ENCODE peak calls at places on chromosomes 6 and 20, in seven cellular contexts. One of them, this sample, is unnamed.

GRCh38 chr6:135941275-135941674 is 89.8 kb downstream of the PDE7B start:
- DNase-seq in GM18507: no peak
- DNase-seq in HuH-7.5: no peak
- DNase-seq in left ventricle myocardium inferior: no peak
- DNase-seq in Calu3: no peak
- DNase-seq in PC-3: peak
- DNase-seq in HAP-1: no peak
- DNase-seq in this sample: peak

GRCh38 chr6:10763006-10763405 is 15.4 kb downstream of the TMEM14B start:
- DNase-seq in left ventricle myocardium inferior: no peak
- DNase-seq in HAP-1: no peak
- DNase-seq in GM18507: no peak
- DNase-seq in Calu3: no peak
- DNase-seq in HuH-7.5: no peak
- DNase-seq in PC-3: no peak
- DNase-seq in this sample: no peak

GRCh38 chr20:46349742-46350056 is 41.4 kb upstream of the CDH22 start:
- DNase-seq in left ventricle myocardium inferior: no peak
- DNase-seq in GM18507: no peak
- DNase-seq in Calu3: no peak
- DNase-seq in PC-3: no peak
- DNase-seq in HAP-1: no peak
- DNase-seq in HuH-7.5: no peak
- DNase-seq in this sample: no peak

GRCh38 chr20:37956099-37956498 is 53.2 kb downstream of the VSTM2L start:
- DNase-seq in PC-3: peak
- DNase-seq in HAP-1: no peak
- DNase-seq in left ventricle myocardium inferior: no peak
- DNase-seq in Calu3: no peak
- DNase-seq in GM18507: no peak
- DNase-seq in HuH-7.5: no peak
- DNase-seq in this sample: no peak

GRCh38 chr20:297925-298754 is 770 bp downstream of the ZCCHC3 start:
- DNase-seq in GM18507: no peak
- DNase-seq in HAP-1: no peak
- DNase-seq in Calu3: peak
- DNase-seq in left ventricle myocardium inferior: peak
- DNase-seq in PC-3: peak
- DNase-seq in HuH-7.5: peak
- DNase-seq in this sample: peak

GRCh38 chr6:72622094-72622540 is 253 bp downstream of the KCNQ5 start:
- DNase-seq in Calu3: no peak
- DNase-seq in HAP-1: no peak
- DNase-seq in PC-3: no peak
- DNase-seq in GM18507: no peak
- DNase-seq in HuH-7.5: no peak
- DNase-seq in left ventricle myocardium inferior: no peak
- DNase-seq in this sample: peak

GRCh38 chr6:113591896-113592827 is 265.0 kb upstream of the MARCKS start:
- DNase-seq in Calu3: no peak
- DNase-seq in HuH-7.5: no peak
- DNase-seq in PC-3: no peak
- DNase-seq in HAP-1: peak
- DNase-seq in GM18507: no peak
- DNase-seq in left ventricle myocardium inferior: no peak
- DNase-seq in this sample: peak

GRCh38 chr20:31990958-31991705 is 19.1 kb upstream of the CCM2L start:
- DNase-seq in GM18507: no peak
- DNase-seq in left ventricle myocardium inferior: no peak
- DNase-seq in Calu3: no peak
- DNase-seq in HAP-1: no peak
- DNase-seq in HuH-7.5: no peak
- DNase-seq in PC-3: no peak
- DNase-seq in this sample: no peak

GRCh38 chr6:109434456-109434855 is 6.0 kb downstream of the PPIL6 start:
- DNase-seq in Calu3: no peak
- DNase-seq in HuH-7.5: no peak
- DNase-seq in HAP-1: peak
- DNase-seq in PC-3: no peak
- DNase-seq in left ventricle myocardium inferior: no peak
- DNase-seq in GM18507: no peak
- DNase-seq in this sample: no peak

GRCh38 chr20:48298851-48299484 is 513.7 kb upstream of the SULF2 start:
- DNase-seq in PC-3: peak
- DNase-seq in HuH-7.5: peak
- DNase-seq in HAP-1: peak
- DNase-seq in left ventricle myocardium inferior: no peak
- DNase-seq in Calu3: peak
- DNase-seq in GM18507: no peak
- DNase-seq in this sample: peak

GRCh38 chr6:2853766-2854393 is 12.2 kb upstream of the SERPINB1 start:
- DNase-seq in HAP-1: peak
- DNase-seq in PC-3: peak
- DNase-seq in GM18507: no peak
- DNase-seq in Calu3: peak
- DNase-seq in left ventricle myocardium inferior: no peak
- DNase-seq in HuH-7.5: no peak
- DNase-seq in this sample: peak

GRCh38 chr6:34929241-34929978 is 40.4 kb downstream of the ANKS1A start:
- DNase-seq in HAP-1: no peak
- DNase-seq in Calu3: no peak
- DNase-seq in HuH-7.5: no peak
- DNase-seq in PC-3: no peak
- DNase-seq in GM18507: no peak
- DNase-seq in left ventricle myocardium inferior: no peak
- DNase-seq in this sample: no peak

GRCh38 chr20:59850018-59850641 is 83.3 kb downstream of the SYCP2 start:
- DNase-seq in GM18507: no peak
- DNase-seq in HuH-7.5: no peak
- DNase-seq in Calu3: no peak
- DNase-seq in left ventricle myocardium inferior: no peak
- DNase-seq in HAP-1: peak
- DNase-seq in PC-3: peak
- DNase-seq in this sample: peak

GRCh38 chr6:32662099-32662498 is 4.4 kb downstream of the HLA-DQB1 start:
- DNase-seq in HuH-7.5: no peak
- DNase-seq in Calu3: no peak
- DNase-seq in GM18507: no peak
- DNase-seq in left ventricle myocardium inferior: no peak
- DNase-seq in HAP-1: no peak
- DNase-seq in PC-3: no peak
- DNase-seq in this sample: no peak

GRCh38 chr6:93423542-93423941 is 4.2 kb upstream of the EPHA7 start:
- DNase-seq in Calu3: peak
- DNase-seq in HuH-7.5: no peak
- DNase-seq in left ventricle myocardium inferior: peak
- DNase-seq in GM18507: no peak
- DNase-seq in PC-3: peak
- DNase-seq in HAP-1: peak
- DNase-seq in this sample: peak

GRCh38 chr20:56986476-56986875 is 280.0 kb downstream of the BMP7 start:
- DNase-seq in HuH-7.5: no peak
- DNase-seq in GM18507: no peak
- DNase-seq in HAP-1: no peak
- DNase-seq in PC-3: no peak
- DNase-seq in Calu3: no peak
- DNase-seq in left ventricle myocardium inferior: no peak
- DNase-seq in this sample: no peak

GRCh38 chr6:38876470-38876869 is 161.4 kb downstream of the DNAH8 start:
- DNase-seq in PC-3: no peak
- DNase-seq in left ventricle myocardium inferior: no peak
- DNase-seq in GM18507: no peak
- DNase-seq in HuH-7.5: no peak
- DNase-seq in Calu3: no peak
- DNase-seq in HAP-1: no peak
- DNase-seq in this sample: no peak

GRCh38 chr6:163489584-163489983 is 75.1 kb downstream of the QKI start:
- DNase-seq in PC-3: peak
- DNase-seq in Calu3: no peak
- DNase-seq in GM18507: no peak
- DNase-seq in left ventricle myocardium inferior: no peak
- DNase-seq in HuH-7.5: no peak
- DNase-seq in HAP-1: no peak
- DNase-seq in this sample: peak

GRCh38 chr20:17650301-17650761 is 31.7 kb downstream of the RRBP1 start:
- DNase-seq in left ventricle myocardium inferior: no peak
- DNase-seq in HAP-1: no peak
- DNase-seq in GM18507: no peak
- DNase-seq in HuH-7.5: peak
- DNase-seq in Calu3: no peak
- DNase-seq in PC-3: no peak
- DNase-seq in this sample: no peak

GRCh38 chr6:159979136-159979874 is 10.4 kb downstream of the IGF2R start:
- DNase-seq in GM18507: no peak
- DNase-seq in Calu3: peak
- DNase-seq in HuH-7.5: no peak
- DNase-seq in HAP-1: peak
- DNase-seq in PC-3: peak
- DNase-seq in left ventricle myocardium inferior: no peak
- DNase-seq in this sample: peak

GRCh38 chr20:37649635-37650244 is 44.1 kb upstream of the CTNNBL1 start:
- DNase-seq in left ventricle myocardium inferior: no peak
- DNase-seq in HuH-7.5: no peak
- DNase-seq in GM18507: no peak
- DNase-seq in HAP-1: no peak
- DNase-seq in PC-3: no peak
- DNase-seq in Calu3: no peak
- DNase-seq in this sample: no peak

GRCh38 chr20:58100731-58101356 is 127.6 kb downstream of the ANKRD60 start:
- DNase-seq in left ventricle myocardium inferior: no peak
- DNase-seq in GM18507: no peak
- DNase-seq in PC-3: no peak
- DNase-seq in Calu3: no peak
- DNase-seq in HuH-7.5: no peak
- DNase-seq in HAP-1: no peak
- DNase-seq in this sample: no peak

GRCh38 chr20:45346291-45346718 is 1.9 kb downstream of the SDC4 start:
- DNase-seq in PC-3: peak
- DNase-seq in HuH-7.5: no peak
- DNase-seq in Calu3: no peak
- DNase-seq in left ventricle myocardium inferior: no peak
- DNase-seq in GM18507: no peak
- DNase-seq in HAP-1: no peak
- DNase-seq in this sample: no peak

GRCh38 chr6:107082045-107082444 is 33.3 kb downstream of the BEND3 start:
- DNase-seq in GM18507: no peak
- DNase-seq in left ventricle myocardium inferior: no peak
- DNase-seq in HuH-7.5: no peak
- DNase-seq in PC-3: no peak
- DNase-seq in HAP-1: no peak
- DNase-seq in Calu3: no peak
- DNase-seq in this sample: peak

GRCh38 chr20:53763707-53764415 is 170.2 kb upstream of the ZNF217 start:
- DNase-seq in HAP-1: peak
- DNase-seq in left ventricle myocardium inferior: no peak
- DNase-seq in PC-3: peak
- DNase-seq in HuH-7.5: peak
- DNase-seq in Calu3: peak
- DNase-seq in GM18507: no peak
- DNase-seq in this sample: no peak

This sample was measured in MCF 10A.